ENCODE peak calls at places on chromosomes 2 and 18, in seven cellular contexts. Z, I, E, W, J, M and D are unnamed samples. For H3K4me1, the result is how much of the 10 kb centered on the place peaks cover.

GRCh38 chr18:56204052-56204451 is 434.3 kb downstream of the TXNL1 start:
- DNase-seq in E (no peak), J (no peak), Z (no peak), I (no peak), M (no peak), W (no peak), D (no peak)

GRCh38 chr2:135629520-135629919 is 98.2 kb downstream of the R3HDM1 start:
- DNase-seq in Z (no peak), E (no peak), W (no peak), M (no peak), I (no peak), J (no peak), D (no peak)

GRCh38 chr18:55501594-55502345 is 86.2 kb downstream of the TCF4 start:
- DNase-seq in M (no peak), E (no peak), J (no peak), I (no peak), Z (peak), W (no peak), D (no peak)

GRCh38 chr2:42059261-42059898 is 11.6 kb downstream of the PKDCC start:
- DNase-seq in I (no peak), M (no peak), E (no peak), W (no peak), J (no peak), Z (no peak), D (no peak)

GRCh38 chr2:216474925-216475670 is 23.5 kb upstream of the RPL37A start:
- DNase-seq in I (no peak), Z (no peak), E (no peak), M (no peak), W (no peak), J (no peak), D (no peak)

GRCh38 chr2:240759454-240759853 is 60.6 kb downstream of the KIF1A start:
- DNase-seq in I (no peak), Z (no peak), W (no peak), E (no peak), M (no peak), J (no peak), D (no peak)

GRCh38 chr2:170814551-170815245 is 2.0 kb upstream of the GAD1 start:
- DNase-seq in E (no peak), W (no peak), M (no peak), I (no peak), Z (peak), J (no peak), D (no peak)

GRCh38 chr2:181876614-181877063 is 14.9 kb upstream of the ITPRID2 start:
- DNase-seq in Z (no peak), M (no peak), W (no peak), I (no peak), J (peak), E (no peak), D (no peak)

GRCh38 chr2:132593171-132593570 is 76.8 kb downstream of the LYPD1 start:
- DNase-seq in I (no peak), J (no peak), M (no peak), E (no peak), Z (peak), W (no peak), D (no peak)

GRCh38 chr2:213034578-213034977 is 116.8 kb downstream of the IKZF2 start:
- DNase-seq in Z (no peak), W (no peak), M (no peak), J (no peak), I (no peak), E (no peak), D (no peak)

GRCh38 chr18:54357082-54357659 is 487 bp downstream of the STARD6 start:
- DNase-seq in J (peak), Z (no peak), M (no peak), W (no peak), I (no peak), E (no peak), D (no peak)

GRCh38 chr2:231708773-231709635 is 679 bp downstream of the PTMA start:
- DNase-seq in J (peak), M (peak), Z (peak), W (peak), E (peak), I (peak), D (peak)

GRCh38 chr2:240212425-240213225 is 72.2 kb upstream of the OTOS start:
- DNase-seq in J (no peak), M (no peak), E (no peak), I (no peak), W (no peak), Z (no peak), D (no peak)

GRCh38 chr2:42328148-42328833 is 32.7 kb downstream of the COX7A2L start:
- DNase-seq in W (no peak), I (no peak), J (no peak), E (no peak), Z (no peak), M (no peak), D (no peak)

GRCh38 chr2:52968043-52968442 is 799.6 kb upstream of the CHAC2 start:
- DNase-seq in J (no peak), E (no peak), M (no peak), Z (no peak), I (no peak), W (no peak), D (no peak)

GRCh38 chr18:12038661-12039417 is 54.8 kb upstream of the ANKRD62 start:
- DNase-seq in I (peak), M (peak), Z (peak), W (peak), J (peak), E (peak), D (peak)

GRCh38 chr18:79575891-79576685 is 103.5 kb upstream of the CTDP1 start:
- DNase-seq in E (no peak), J (no peak), Z (no peak), W (no peak), I (peak), M (peak), D (no peak)

GRCh38 chr2:43343573-43344304 is 117.3 kb upstream of the ZFP36L2 start:
- DNase-seq in I (peak), W (no peak), M (peak), E (no peak), Z (peak), J (peak), D (no peak)

GRCh38 chr2:72917875-72918660 is 749 bp downstream of the EMX1 start:
- DNase-seq in E (no peak), M (no peak), W (no peak), I (peak), Z (peak), J (no peak), D (no peak)

GRCh38 chr18:55321268-55322175 is 266.5 kb downstream of the TCF4 start:
- DNase-seq in Z (peak), W (no peak), J (peak), M (peak), I (peak), E (peak), D (no peak)

GRCh38 chr18:9673296-9674251 is 34.5 kb upstream of the RAB31 start:
- DNase-seq in E (peak), J (peak), I (peak), M (peak), W (peak), Z (peak), D (no peak)

GRCh38 chr2:235542728-235543125 is 48.9 kb downstream of the AGAP1 start:
- DNase-seq in M (no peak), Z (peak), I (peak), J (peak), E (peak), W (no peak), D (no peak)

GRCh38 chr2:16238001-16238755 is 297.8 kb downstream of the MYCN start:
- DNase-seq in J (no peak), M (no peak), W (no peak), I (no peak), Z (no peak), E (no peak), D (no peak)

GRCh38 chr18:34965108-34965507 is 76.1 kb upstream of the MAPRE2 start:
- DNase-seq in E (no peak), J (no peak), I (no peak), Z (no peak), W (no peak), M (no peak), D (no peak)

GRCh38 chr2:210003394-210003793 is 956 bp downstream of the RPE start:
- DNase-seq in I (no peak), W (no peak), E (no peak), Z (no peak), J (no peak), M (no peak), D (no peak)

GRCh38 chr2:20781656-20782265 is 41.1 kb downstream of the LDAH start:
- DNase-seq in J (no peak), M (no peak), E (no peak), W (no peak), Z (peak), I (no peak), D (no peak)

GRCh38 chr2:128324897-128325410 is 6.3 kb upstream of the HS6ST1 start:
- DNase-seq in J (no peak), Z (no peak), I (no peak), E (no peak), W (no peak), M (peak), D (no peak)

GRCh38 chr2:128325665-128326181 is 7.1 kb upstream of the HS6ST1 start:
- DNase-seq in J (no peak), E (no peak), W (no peak), Z (no peak), I (peak), M (no peak), D (no peak)

GRCh38 chr2:128323501-128323931 is 4.8 kb upstream of the HS6ST1 start:
- DNase-seq in E (peak), J (no peak), W (no peak), M (no peak), Z (no peak), I (peak), D (no peak)

GRCh38 chr2:128322651-128323491 is 4.2 kb upstream of the HS6ST1 start:
- DNase-seq in E (peak), M (peak), W (no peak), I (peak), J (peak), Z (peak), D (no peak)

DNA sequence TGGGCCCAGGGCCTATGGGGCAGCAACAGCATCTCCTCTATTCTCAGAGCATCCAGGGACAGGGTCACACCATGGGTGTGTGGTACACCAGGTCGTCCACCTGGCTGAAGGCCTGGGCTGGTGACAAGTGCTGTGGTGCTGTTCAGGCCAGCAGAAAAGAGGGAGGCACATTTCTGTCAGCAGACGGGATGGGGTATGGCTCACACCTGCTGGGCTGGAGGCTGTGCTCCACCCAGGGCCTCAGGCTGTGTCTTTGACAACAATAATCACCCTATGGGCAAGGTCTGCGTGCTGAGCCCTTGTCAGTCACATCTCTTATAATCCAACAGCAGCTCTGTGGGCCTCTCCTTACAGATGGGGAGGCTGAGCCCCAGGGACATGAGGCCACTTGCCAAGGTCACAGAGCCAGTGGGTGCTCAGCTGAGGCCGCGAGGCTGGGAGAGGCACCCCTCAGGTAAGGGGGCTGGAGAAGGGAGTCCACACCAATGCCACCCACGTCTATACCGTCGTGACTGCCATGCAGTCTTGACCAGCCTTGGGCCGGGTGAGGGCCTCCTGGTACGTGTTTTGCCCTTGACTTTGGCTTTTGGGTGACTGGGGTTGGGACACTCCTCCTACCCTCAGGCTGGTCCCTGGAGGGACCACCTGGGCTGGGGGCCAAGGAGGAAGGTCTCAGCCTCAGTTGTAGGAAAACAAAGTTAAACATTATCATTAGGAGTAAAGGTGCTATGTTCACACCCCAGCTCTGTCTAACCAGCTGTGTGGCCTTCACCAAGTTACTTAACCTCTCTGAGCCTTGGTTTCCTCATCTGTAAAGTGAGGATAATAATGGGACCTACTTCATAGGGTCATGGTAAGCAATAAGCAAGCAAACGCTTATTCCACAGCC is 5.6 kb upstream of the HS6ST1 start:
- DNase-seq in I (peak), M (peak), W (peak), E (no peak), Z (no peak), J (peak), D (peak)
- H3K27ac ChIP-seq in I (no peak), M (no peak), W (no peak), E (no peak), Z (no peak), J (no peak), D (no peak)

GRCh38 chr18:48778344-48779011 is 172.3 kb downstream of the SMAD7 start:
- DNase-seq in J (no peak), Z (no peak), M (no peak), E (no peak), I (no peak), W (no peak), D (no peak)
- H3K4me1 ChIP-seq in J (under half), Z (under half), M (half or more), E (under half), I (half or more), W (under half), D (under half)

GRCh38 chr2:71578665-71579371 is 125.5 kb downstream of the DYSF start:
- DNase-seq in Z (no peak), W (no peak), J (no peak), E (no peak), M (peak), I (no peak), D (no peak)
- H3K27ac ChIP-seq in Z (no peak), W (no peak), J (no peak), E (no peak), M (peak), I (peak), D (no peak)

DNA sequence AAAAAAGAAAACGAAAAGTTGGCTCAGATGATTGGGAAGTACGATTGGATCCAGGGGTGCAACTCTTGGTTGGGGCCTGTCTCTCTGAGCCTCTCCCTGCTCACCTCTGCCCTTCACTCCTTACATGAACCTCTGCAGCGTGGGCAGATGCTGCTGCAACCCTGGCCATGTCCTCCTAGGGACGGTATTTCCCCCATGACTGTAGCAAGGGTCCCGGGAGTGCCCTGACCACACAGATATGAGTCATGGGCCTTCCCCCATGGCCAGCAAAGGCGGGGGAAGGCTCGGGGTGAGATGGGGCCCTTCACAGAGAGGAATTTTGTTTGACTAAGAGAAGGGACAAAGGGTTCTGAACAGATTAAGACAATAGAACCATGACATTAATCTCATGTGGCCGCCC is 129.0 kb downstream of the NCK2 start:
- DNase-seq in W (peak), E (no peak), J (no peak), I (no peak), M (no peak), Z (peak), D (peak)
- H3K4me1 ChIP-seq in W (half or more), E (under half), J (under half), I (half or more), M (under half), Z (under half), D (half or more)